ENCODE peak calls at places on chromosomes 16 and 17, in ten cellular contexts. One of them, this sample, is unnamed. For H3K27me3, the result is how much of the 10 kb centered on the place peaks cover.

GRCh38 chr16:4500283-4500682 is 24.1 kb downstream of the HMOX2 start:
- DNase-seq in spleen: no peak
- DNase-seq in Panc1: no peak
- DNase-seq in psoas muscle: peak
- DNase-seq in PC-9: peak
- DNase-seq in HCT116: peak
- DNase-seq in uterus: no peak
- DNase-seq in iPS DF 6.9: no peak
- DNase-seq in CD8-positive, alpha-beta memory T cell: no peak
- DNase-seq in heart right ventricle: no peak
- DNase-seq in this sample: no peak

GRCh38 chr17:48753794-48754499 is 25.4 kb upstream of the HOXB13 start:
- DNase-seq in spleen: no peak
- DNase-seq in Panc1: no peak
- DNase-seq in psoas muscle: no peak
- DNase-seq in PC-9: no peak
- DNase-seq in HCT116: no peak
- DNase-seq in uterus: no peak
- DNase-seq in iPS DF 6.9: no peak
- DNase-seq in CD8-positive, alpha-beta memory T cell: no peak
- DNase-seq in heart right ventricle: no peak
- DNase-seq in this sample: no peak

GRCh38 chr17:28895794-28896447 is 1.6 kb downstream of the FLOT2 start:
- DNase-seq in spleen: peak
- DNase-seq in Panc1: no peak
- DNase-seq in psoas muscle: no peak
- DNase-seq in PC-9: no peak
- DNase-seq in HCT116: no peak
- DNase-seq in uterus: no peak
- DNase-seq in iPS DF 6.9: no peak
- DNase-seq in CD8-positive, alpha-beta memory T cell: no peak
- DNase-seq in heart right ventricle: no peak
- DNase-seq in this sample: no peak

GRCh38 chr16:88026964-88027938 is 76.0 kb downstream of the BANP start:
- DNase-seq in spleen: peak
- DNase-seq in Panc1: no peak
- DNase-seq in psoas muscle: no peak
- DNase-seq in PC-9: no peak
- DNase-seq in HCT116: no peak
- DNase-seq in uterus: peak
- DNase-seq in iPS DF 6.9: no peak
- DNase-seq in CD8-positive, alpha-beta memory T cell: no peak
- DNase-seq in heart right ventricle: no peak
- DNase-seq in this sample: no peak

GRCh38 chr17:45410144-45411091 is 22.3 kb downstream of the ARHGAP27 start:
- DNase-seq in spleen: peak
- DNase-seq in Panc1: no peak
- DNase-seq in psoas muscle: no peak
- DNase-seq in PC-9: no peak
- DNase-seq in HCT116: no peak
- DNase-seq in uterus: no peak
- DNase-seq in iPS DF 6.9: no peak
- DNase-seq in CD8-positive, alpha-beta memory T cell: peak
- DNase-seq in heart right ventricle: peak
- DNase-seq in this sample: no peak

GRCh38 chr16:59181821-59182420 is 447.8 kb upstream of the GOT2 start:
- DNase-seq in spleen: no peak
- DNase-seq in Panc1: no peak
- DNase-seq in psoas muscle: no peak
- DNase-seq in PC-9: no peak
- DNase-seq in HCT116: no peak
- DNase-seq in uterus: no peak
- DNase-seq in iPS DF 6.9: no peak
- DNase-seq in CD8-positive, alpha-beta memory T cell: no peak
- DNase-seq in heart right ventricle: no peak
- DNase-seq in this sample: no peak

GRCh38 chr17:48294989-48295892 is 134.8 kb downstream of the SKAP1 start:
- DNase-seq in spleen: no peak
- DNase-seq in Panc1: peak
- DNase-seq in psoas muscle: no peak
- DNase-seq in PC-9: peak
- DNase-seq in HCT116: no peak
- DNase-seq in uterus: no peak
- DNase-seq in iPS DF 6.9: no peak
- DNase-seq in CD8-positive, alpha-beta memory T cell: no peak
- DNase-seq in heart right ventricle: no peak
- DNase-seq in this sample: no peak

GRCh38 chr16:11816123-11816522 is 19.1 kb upstream of the ZC3H7A start:
- DNase-seq in spleen: no peak
- DNase-seq in Panc1: no peak
- DNase-seq in psoas muscle: no peak
- DNase-seq in PC-9: no peak
- DNase-seq in HCT116: no peak
- DNase-seq in uterus: no peak
- DNase-seq in iPS DF 6.9: no peak
- DNase-seq in CD8-positive, alpha-beta memory T cell: no peak
- DNase-seq in heart right ventricle: no peak
- DNase-seq in this sample: no peak

GRCh38 chr16:15597135-15597534 is 45.8 kb downstream of the MARF1 start:
- DNase-seq in spleen: no peak
- DNase-seq in Panc1: no peak
- DNase-seq in psoas muscle: no peak
- DNase-seq in PC-9: no peak
- DNase-seq in HCT116: no peak
- DNase-seq in uterus: no peak
- DNase-seq in iPS DF 6.9: no peak
- DNase-seq in CD8-positive, alpha-beta memory T cell: no peak
- DNase-seq in heart right ventricle: no peak
- DNase-seq in this sample: no peak

GRCh38 chr16:15597822-15598647 is 44.9 kb downstream of the MARF1 start:
- DNase-seq in spleen: no peak
- DNase-seq in Panc1: no peak
- DNase-seq in psoas muscle: no peak
- DNase-seq in PC-9: no peak
- DNase-seq in HCT116: no peak
- DNase-seq in uterus: no peak
- DNase-seq in iPS DF 6.9: no peak
- DNase-seq in CD8-positive, alpha-beta memory T cell: no peak
- DNase-seq in heart right ventricle: no peak
- DNase-seq in this sample: no peak

GRCh38 chr16:15601212-15601879 is 41.6 kb downstream of the MARF1 start:
- DNase-seq in spleen: no peak
- DNase-seq in Panc1: no peak
- DNase-seq in psoas muscle: no peak
- DNase-seq in PC-9: no peak
- DNase-seq in HCT116: no peak
- DNase-seq in uterus: no peak
- DNase-seq in iPS DF 6.9: no peak
- DNase-seq in CD8-positive, alpha-beta memory T cell: no peak
- DNase-seq in heart right ventricle: no peak
- DNase-seq in this sample: no peak

GRCh38 chr16:15599303-15600070 is 43.5 kb downstream of the MARF1 start:
- DNase-seq in spleen: no peak
- DNase-seq in Panc1: no peak
- DNase-seq in psoas muscle: no peak
- DNase-seq in PC-9: no peak
- DNase-seq in HCT116: no peak
- DNase-seq in uterus: no peak
- DNase-seq in iPS DF 6.9: no peak
- DNase-seq in CD8-positive, alpha-beta memory T cell: no peak
- DNase-seq in heart right ventricle: no peak
- DNase-seq in this sample: no peak

DNA sequence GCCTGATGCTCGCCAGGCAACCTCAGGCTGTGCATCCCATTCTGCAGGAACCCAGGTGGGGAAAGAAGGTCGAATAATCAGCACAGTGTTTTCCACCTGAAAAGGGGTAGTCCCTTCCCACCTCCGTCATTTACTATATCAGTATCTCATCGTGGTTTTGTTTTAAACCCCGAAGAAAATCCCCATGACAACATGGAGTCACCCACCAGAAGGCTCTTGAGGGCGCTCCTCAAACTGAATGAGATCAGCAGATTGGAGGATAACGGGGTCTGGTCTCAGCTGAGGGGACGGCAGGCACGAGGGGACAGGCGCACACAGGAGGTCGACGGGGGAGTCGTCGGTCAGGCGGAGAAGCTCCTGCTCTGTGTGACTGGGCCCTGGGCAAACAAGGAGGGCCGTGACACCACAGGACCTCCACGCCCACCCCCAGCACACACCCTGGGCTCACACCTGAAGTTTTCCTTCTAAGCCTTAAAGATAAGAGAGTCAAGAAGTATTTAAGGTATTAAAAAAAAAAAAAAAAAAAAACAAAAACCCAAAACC is 44.2 kb downstream of the MARF1 start:
- DNase-seq in spleen: no peak
- DNase-seq in Panc1: no peak
- DNase-seq in psoas muscle: no peak
- DNase-seq in PC-9: no peak
- DNase-seq in HCT116: no peak
- DNase-seq in uterus: no peak
- DNase-seq in iPS DF 6.9: no peak
- DNase-seq in CD8-positive, alpha-beta memory T cell: no peak
- DNase-seq in heart right ventricle: no peak
- DNase-seq in this sample: no peak
- H3K27me3 ChIP-seq in spleen: under half
- H3K27me3 ChIP-seq in Panc1: under half
- H3K27me3 ChIP-seq in psoas muscle: under half
- H3K27me3 ChIP-seq in PC-9: under half
- H3K27me3 ChIP-seq in HCT116: under half
- H3K27me3 ChIP-seq in uterus: under half
- H3K27me3 ChIP-seq in iPS DF 6.9: under half
- H3K27me3 ChIP-seq in CD8-positive, alpha-beta memory T cell: under half
- H3K27me3 ChIP-seq in heart right ventricle: under half
- H3K27me3 ChIP-seq in this sample: under half

DNA sequence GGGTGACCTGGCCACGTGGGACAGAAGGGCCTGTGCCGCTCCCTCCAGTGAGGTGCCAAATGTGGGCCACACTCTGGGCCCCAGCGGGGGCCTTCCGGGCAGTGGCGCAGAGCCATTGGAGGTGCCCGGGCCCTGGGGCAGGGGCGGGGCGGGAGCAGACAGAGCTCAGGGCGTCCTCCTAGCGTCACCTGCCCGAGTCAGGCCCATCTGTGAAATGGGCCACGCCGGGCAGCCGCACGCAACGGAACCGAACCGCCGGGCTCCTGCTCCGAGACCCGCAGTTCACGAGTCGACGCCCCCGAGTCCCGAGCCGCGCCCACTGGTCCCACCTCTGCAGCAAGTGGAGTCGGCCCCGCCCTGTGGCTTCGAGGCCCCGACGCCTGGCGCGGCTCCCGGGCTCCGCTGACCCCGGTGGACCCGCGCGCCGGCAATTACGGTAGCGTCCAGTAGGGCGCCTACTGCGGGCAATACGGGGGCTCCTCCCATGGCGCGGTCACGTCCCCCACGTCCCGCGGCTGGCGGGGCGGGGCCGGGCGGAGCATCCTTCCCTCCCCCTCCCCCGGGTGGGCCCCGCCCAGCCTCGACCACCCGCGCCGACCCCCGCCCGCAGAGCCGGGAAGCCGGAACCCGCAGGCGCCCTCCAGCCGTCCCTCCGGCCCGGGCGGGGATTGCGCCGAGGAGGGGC is 1.9 kb downstream of the SLC16A3 start:
- DNase-seq in spleen: peak
- DNase-seq in Panc1: no peak
- DNase-seq in psoas muscle: peak
- DNase-seq in PC-9: no peak
- DNase-seq in HCT116: no peak
- DNase-seq in uterus: peak
- DNase-seq in iPS DF 6.9: no peak
- DNase-seq in CD8-positive, alpha-beta memory T cell: peak
- DNase-seq in heart right ventricle: peak
- DNase-seq in this sample: peak
- H3K4me3 ChIP-seq in spleen: peak
- H3K4me3 ChIP-seq in Panc1: peak
- H3K4me3 ChIP-seq in psoas muscle: peak
- H3K4me3 ChIP-seq in PC-9: peak
- H3K4me3 ChIP-seq in HCT116: peak
- H3K4me3 ChIP-seq in uterus: peak
- H3K4me3 ChIP-seq in iPS DF 6.9: peak
- H3K4me3 ChIP-seq in CD8-positive, alpha-beta memory T cell: peak
- H3K4me3 ChIP-seq in heart right ventricle: peak
- H3K4me3 ChIP-seq in this sample: peak

GRCh38 chr16:1287982-1288670 is 21.3 kb upstream of the UBE2I start:
- DNase-seq in spleen: no peak
- DNase-seq in Panc1: no peak
- DNase-seq in psoas muscle: no peak
- DNase-seq in PC-9: no peak
- DNase-seq in HCT116: no peak
- DNase-seq in uterus: no peak
- DNase-seq in iPS DF 6.9: no peak
- DNase-seq in CD8-positive, alpha-beta memory T cell: no peak
- DNase-seq in heart right ventricle: no peak
- DNase-seq in this sample: no peak

GRCh38 chr16:1290032-1290431 is 19.4 kb upstream of the UBE2I start:
- DNase-seq in spleen: no peak
- DNase-seq in Panc1: no peak
- DNase-seq in psoas muscle: no peak
- DNase-seq in PC-9: no peak
- DNase-seq in HCT116: no peak
- DNase-seq in uterus: no peak
- DNase-seq in iPS DF 6.9: no peak
- DNase-seq in CD8-positive, alpha-beta memory T cell: no peak
- DNase-seq in heart right ventricle: no peak
- DNase-seq in this sample: no peak

GRCh38 chr16:1290860-1291575 is 18.4 kb upstream of the UBE2I start:
- DNase-seq in spleen: no peak
- DNase-seq in Panc1: no peak
- DNase-seq in psoas muscle: no peak
- DNase-seq in PC-9: no peak
- DNase-seq in HCT116: no peak
- DNase-seq in uterus: no peak
- DNase-seq in iPS DF 6.9: no peak
- DNase-seq in CD8-positive, alpha-beta memory T cell: no peak
- DNase-seq in heart right ventricle: no peak
- DNase-seq in this sample: no peak

GRCh38 chr16:1288813-1289479 is 20.5 kb upstream of the UBE2I start:
- DNase-seq in spleen: no peak
- DNase-seq in Panc1: no peak
- DNase-seq in psoas muscle: no peak
- DNase-seq in PC-9: no peak
- DNase-seq in HCT116: no peak
- DNase-seq in uterus: no peak
- DNase-seq in iPS DF 6.9: no peak
- DNase-seq in CD8-positive, alpha-beta memory T cell: no peak
- DNase-seq in heart right ventricle: no peak
- DNase-seq in this sample: no peak

DNA sequence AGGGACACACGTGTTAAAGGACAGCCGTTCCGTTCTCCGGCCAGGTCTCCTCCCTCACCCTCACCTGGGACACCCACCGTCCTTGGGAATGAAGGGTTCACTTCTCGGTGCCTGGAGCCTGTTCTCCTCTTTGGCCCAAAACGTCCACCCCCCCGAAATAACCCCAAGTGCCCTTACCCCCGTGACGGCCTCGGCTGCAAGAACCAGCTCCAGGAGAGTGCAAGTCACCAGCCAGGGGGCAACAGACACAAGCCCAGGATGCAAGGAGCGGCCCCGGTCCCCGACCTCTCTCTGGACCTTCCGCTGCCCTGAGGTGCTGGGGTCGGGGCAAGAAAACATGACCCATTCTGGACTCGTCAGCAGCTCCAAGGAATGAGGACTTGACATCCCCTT is 20.0 kb upstream of the UBE2I start:
- DNase-seq in spleen: no peak
- DNase-seq in Panc1: no peak
- DNase-seq in psoas muscle: no peak
- DNase-seq in PC-9: no peak
- DNase-seq in HCT116: no peak
- DNase-seq in uterus: no peak
- DNase-seq in iPS DF 6.9: no peak
- DNase-seq in CD8-positive, alpha-beta memory T cell: no peak
- DNase-seq in heart right ventricle: no peak
- DNase-seq in this sample: no peak
- H3K27me3 ChIP-seq in spleen: half or more
- H3K27me3 ChIP-seq in Panc1: under half
- H3K27me3 ChIP-seq in psoas muscle: half or more
- H3K27me3 ChIP-seq in PC-9: under half
- H3K27me3 ChIP-seq in HCT116: under half
- H3K27me3 ChIP-seq in uterus: under half
- H3K27me3 ChIP-seq in iPS DF 6.9: under half
- H3K27me3 ChIP-seq in CD8-positive, alpha-beta memory T cell: under half
- H3K27me3 ChIP-seq in heart right ventricle: half or more
- H3K27me3 ChIP-seq in this sample: under half

DNA sequence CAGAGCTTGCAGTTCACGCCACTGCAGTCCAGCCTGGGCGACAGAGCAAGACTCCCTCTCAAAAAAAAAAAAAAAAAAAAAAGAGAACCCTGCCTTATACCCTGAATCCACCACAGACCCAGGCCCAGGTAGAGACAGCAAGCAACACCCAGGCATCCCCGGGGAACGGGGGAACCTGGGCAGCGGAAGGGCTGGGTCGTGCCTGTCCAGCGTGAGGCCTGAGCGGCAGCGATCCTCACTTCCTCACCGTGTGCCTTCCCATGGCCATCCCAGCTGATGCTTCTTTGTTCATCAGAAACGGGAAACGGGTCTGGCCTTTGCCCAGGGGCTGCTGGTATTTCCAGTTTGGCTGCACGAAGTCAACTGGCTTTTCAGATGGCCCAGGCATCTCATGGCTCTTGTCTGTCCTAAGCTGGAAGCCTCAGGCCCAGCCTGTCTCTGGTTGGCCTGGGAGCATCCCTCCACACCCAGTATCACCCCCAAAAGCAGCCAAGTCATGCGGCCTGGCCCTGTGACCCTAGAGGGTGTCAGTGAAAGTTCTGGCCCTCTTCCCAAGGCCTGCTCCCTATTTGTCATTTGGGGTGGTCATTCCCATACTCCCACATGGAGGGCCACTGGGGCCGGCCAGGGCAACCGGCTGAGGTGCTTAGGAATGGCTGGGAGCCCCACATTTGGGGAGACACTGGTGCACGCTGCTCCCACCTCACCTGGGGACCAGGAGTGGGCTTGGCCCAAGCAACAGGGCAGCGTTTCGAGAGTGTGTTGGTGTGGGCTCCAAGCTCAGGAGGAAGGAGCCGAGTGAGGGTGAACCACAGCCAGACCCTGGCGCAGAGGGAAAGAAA is 20.1 kb downstream of the FAM83G start:
- DNase-seq in spleen: no peak
- DNase-seq in Panc1: no peak
- DNase-seq in psoas muscle: no peak
- DNase-seq in PC-9: no peak
- DNase-seq in HCT116: no peak
- DNase-seq in uterus: no peak
- DNase-seq in iPS DF 6.9: no peak
- DNase-seq in CD8-positive, alpha-beta memory T cell: no peak
- DNase-seq in heart right ventricle: no peak
- DNase-seq in this sample: no peak
- H3K4me3 ChIP-seq in spleen: no peak
- H3K4me3 ChIP-seq in Panc1: no peak
- H3K4me3 ChIP-seq in psoas muscle: no peak
- H3K4me3 ChIP-seq in PC-9: no peak
- H3K4me3 ChIP-seq in HCT116: no peak
- H3K4me3 ChIP-seq in uterus: no peak
- H3K4me3 ChIP-seq in iPS DF 6.9: no peak
- H3K4me3 ChIP-seq in CD8-positive, alpha-beta memory T cell: no peak
- H3K4me3 ChIP-seq in heart right ventricle: no peak
- H3K4me3 ChIP-seq in this sample: no peak

This sample was measured in lung.